ENCODE peak calls at places on chromosomes 6 and 20, in ten cellular contexts. Z, X, J, F, M, Q, H, P, B and A are unnamed samples.

GRCh38 chr20:63854766-63855362 is 6.4 kb upstream of the ABHD16B start:
- DNase-seq in X (no peak), J (no peak), M (no peak), B (no peak), Z (no peak), Q (no peak), H (no peak), P (no peak), F (no peak), A (no peak)

GRCh38 chr6:12313992-12314589 is 23.9 kb downstream of the EDN1 start:
- DNase-seq in X (no peak), H (peak; percentile 78), J (peak; percentile 5), B (no peak), P (peak; percentile 35), F (peak; percentile 48), Z (peak; percentile 95), Q (no peak), M (no peak), A (no peak)

GRCh38 chr20:49219924-49220831 is 962 bp downstream of the DDX27 start:
- DNase-seq in H (no peak), Z (no peak), M (no peak), F (no peak), Q (no peak), X (no peak), P (no peak), B (no peak), J (no peak), A (peak; percentile 45)

GRCh38 chr20:40535816-40536215 is 153.2 kb downstream of the MAFB start:
- DNase-seq in X (no peak), P (no peak), M (no peak), F (no peak), Q (no peak), H (no peak), B (no peak), Z (no peak), J (no peak), A (no peak)

GRCh38 chr6:150263765-150264415 is 104.9 kb upstream of the IYD start:
- DNase-seq in H (no peak), F (no peak), J (no peak), M (no peak), B (no peak), Z (no peak), Q (peak; percentile 56), X (no peak), P (no peak), A (no peak)

GRCh38 chr6:41273699-41274098 is 12.8 kb downstream of the TREM1 start:
- DNase-seq in H (peak; percentile 89), X (no peak), Z (no peak), M (no peak), P (no peak), B (no peak), F (no peak), J (no peak), Q (no peak), A (no peak)

GRCh38 chr6:72422126-72422680 is 199.7 kb upstream of the KCNQ5 start:
- DNase-seq in J (no peak), B (no peak), Z (no peak), P (peak; percentile 53), Q (no peak), F (no peak), H (no peak), M (no peak), X (no peak), A (no peak)

GRCh38 chr6:116221067-116221466 is 32.8 kb downstream of the TSPYL4 start:
- DNase-seq in F (no peak), M (no peak), J (no peak), H (no peak), Z (no peak), X (no peak), P (peak; percentile 15), Q (no peak), B (no peak), A (no peak)

GRCh38 chr6:291697-292505 is at the start of gene DUSP22:
- DNase-seq in P (peak; percentile 77), H (peak; percentile 97), F (peak; percentile 92), J (peak; percentile 93), M (peak; percentile 84), Q (peak; percentile 91), X (peak; percentile 98), B (peak; percentile 95), Z (peak; percentile 78), A (no peak)

GRCh38 chr6:51339728-51340127 is 521.1 kb downstream of the TFAP2B start:
- DNase-seq in H (no peak), B (no peak), X (no peak), P (no peak), Z (no peak), F (no peak), M (no peak), Q (no peak), J (no peak), A (no peak)

GRCh38 chr6:87697581-87698552 is 4.2 kb downstream of the AKIRIN2 start:
- DNase-seq in M (no peak), J (no peak), Q (no peak), H (no peak), X (no peak), P (peak; percentile 91), Z (no peak), F (no peak), B (no peak), A (peak; percentile 15)

GRCh38 chr6:140670013-140670412 is 1295.6 kb upstream of the CITED2 start:
- DNase-seq in B (no peak), Q (no peak), P (peak; percentile 58), F (no peak), X (no peak), Z (no peak), M (no peak), H (no peak), J (no peak), A (no peak)

DNA sequence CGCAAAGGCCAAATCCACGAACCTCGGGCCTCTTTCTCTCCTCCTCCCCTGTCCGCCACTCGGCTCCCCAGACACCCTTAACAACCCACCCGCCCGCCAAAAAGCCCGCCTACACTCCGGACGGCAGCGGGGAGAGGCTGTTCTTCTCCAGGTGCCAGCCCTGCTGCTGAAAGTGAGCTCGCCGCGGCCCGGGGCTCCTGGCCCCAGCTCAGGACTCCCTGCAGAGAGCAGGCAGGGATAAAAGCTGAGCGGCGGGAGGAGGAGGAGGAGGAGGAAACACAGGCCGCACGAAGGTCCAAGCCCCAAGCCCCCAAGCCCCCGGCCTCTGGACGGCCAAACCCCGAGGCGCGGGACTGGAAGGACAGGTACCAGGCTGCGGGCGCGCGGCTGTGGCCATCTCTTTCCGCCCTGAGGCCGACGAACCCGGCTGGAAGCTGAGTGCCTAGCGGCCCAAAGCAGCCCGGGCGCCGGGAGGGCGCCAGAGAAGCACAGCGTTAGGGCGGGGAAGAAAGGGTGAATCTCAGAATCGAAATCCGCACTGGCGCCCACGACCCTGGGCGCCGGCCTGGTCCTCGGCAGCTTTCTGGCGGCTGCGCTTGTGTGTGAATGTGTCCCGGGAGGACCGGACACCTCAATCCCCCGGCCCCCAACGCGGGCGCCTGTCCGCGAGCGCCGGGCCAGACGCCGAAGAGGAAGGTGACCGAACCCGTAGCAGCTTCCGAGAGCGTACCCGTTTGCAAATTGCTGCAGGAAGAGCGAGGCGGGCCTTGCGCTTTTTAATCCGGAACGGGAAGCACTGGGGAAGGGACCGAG is 3.2 kb downstream of the NRN1 start:
- DNase-seq in P (no peak), B (no peak), Z (no peak), J (no peak), M (no peak), X (no peak), Q (no peak), F (no peak), H (peak; percentile 85), A (no peak)
- TF ChIP-seq POLR2A in P (no peak), B (no peak), Z (no peak), J (no peak), M (no peak), X (no peak), Q (no peak), F (no peak), H (no peak), A (no peak)

DNA sequence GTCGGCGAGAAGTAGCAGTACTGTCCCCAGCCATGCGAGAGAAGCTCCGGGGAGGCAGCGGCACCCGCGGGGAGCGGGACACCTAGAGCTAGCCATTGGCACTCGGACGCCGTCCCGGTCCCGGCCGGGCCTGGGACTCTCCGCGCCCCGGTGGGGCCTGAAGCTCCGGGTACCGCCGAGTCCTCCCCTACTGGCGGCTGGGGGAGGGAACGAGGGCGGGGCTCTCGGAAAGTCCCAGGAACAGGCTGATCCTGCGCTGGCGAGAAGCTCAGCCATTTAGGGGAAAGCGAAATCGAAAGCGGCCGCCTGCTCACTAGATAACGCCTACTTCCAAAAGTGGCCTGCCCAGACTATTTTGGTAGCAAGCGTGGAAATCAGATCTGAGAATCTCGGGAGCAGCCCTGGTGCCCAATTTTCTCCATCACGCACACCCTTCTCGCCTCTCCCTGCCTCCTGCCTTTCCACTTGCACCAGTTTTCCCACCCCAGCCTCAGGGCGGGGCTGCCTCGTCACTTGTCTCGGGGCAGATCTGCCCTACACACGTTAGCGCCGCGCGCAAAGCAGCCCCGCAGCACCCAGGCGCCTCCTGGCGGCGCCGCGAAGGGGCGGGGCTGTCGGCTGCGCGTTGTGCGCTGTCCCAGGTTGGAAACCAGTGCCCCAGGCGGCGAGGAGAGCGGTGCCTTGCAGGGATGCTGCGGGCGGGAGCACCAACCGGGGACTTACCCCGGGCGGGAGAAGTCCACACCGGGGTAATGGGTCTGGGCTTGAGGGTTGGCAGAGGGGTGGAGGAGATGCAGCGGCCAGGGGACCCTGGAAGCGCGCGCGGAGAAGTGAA is at the start of the genes PSMB9 and TAP1:
- DNase-seq in M (peak; percentile 95), H (peak; percentile 99), Q (peak; percentile 98), X (peak; percentile 87), F (peak; percentile 96), B (peak; percentile 97), Z (peak; percentile 90), J (peak; percentile 97), P (peak; percentile 90), A (peak; percentile 96)
- TF ChIP-seq POLR2A in M (no peak), H (peak; percentile 95), Q (peak; percentile 84), X (peak; percentile 73), F (no peak), B (peak; percentile 69), Z (peak; percentile 47), J (peak; percentile 86), P (peak; percentile 41), A (peak; percentile 69)

DNA sequence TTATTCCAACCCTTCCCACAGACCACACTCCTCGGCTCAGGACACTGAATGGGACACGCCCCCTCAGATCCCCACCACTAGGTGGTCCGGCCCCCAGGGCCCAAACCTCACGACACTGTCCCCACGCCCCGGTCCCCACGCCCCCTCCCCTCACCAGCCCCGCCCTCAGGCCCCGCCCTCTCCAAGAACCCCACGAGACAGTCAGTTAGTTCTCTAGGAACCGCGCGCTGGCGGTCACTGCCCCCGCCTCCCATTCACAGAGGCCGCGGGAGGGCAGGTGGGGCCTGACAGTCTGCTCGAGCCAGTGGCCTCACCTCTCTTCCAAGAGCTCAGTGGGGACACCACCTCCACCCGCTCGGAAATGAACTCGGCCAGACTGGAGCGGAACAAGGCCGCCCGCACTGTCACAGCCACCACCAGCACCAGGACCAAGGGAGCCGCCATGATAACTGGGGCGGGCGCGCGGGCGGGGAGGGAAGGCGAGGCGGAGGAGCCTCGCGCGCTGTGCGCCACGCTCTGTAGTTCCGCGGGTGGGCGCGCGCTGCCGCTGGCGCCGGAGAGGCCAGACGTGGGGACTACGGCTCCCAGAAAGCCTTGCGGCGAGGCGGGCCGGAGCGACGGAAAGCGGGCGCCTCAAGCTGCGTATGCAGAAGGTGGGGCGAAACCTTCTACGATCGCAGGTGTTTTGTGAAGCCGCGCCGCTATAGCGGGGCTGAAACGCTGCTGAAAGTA is at the start of gene PIGU:
- DNase-seq in P (peak; percentile 92), B (peak; percentile 96), Q (peak; percentile 97), H (peak; percentile 97), J (peak; percentile 96), M (peak; percentile 92), X (peak; percentile 84), Z (peak; percentile 96), F (peak; percentile 97), A (peak; percentile 96)
- TF ChIP-seq POLR2A in P (peak; percentile 43), B (no peak), Q (peak; percentile 1), H (no peak), J (peak; percentile 73), M (no peak), X (peak; percentile 37), Z (peak; percentile 67), F (no peak), A (peak; percentile 75)

GRCh38 chr6:6678185-6678671 is 89.7 kb downstream of the LY86 start:
- DNase-seq in Q (peak; percentile 46), J (no peak), X (peak; percentile 50), P (peak; percentile 69), Z (peak; percentile 74), H (no peak), M (no peak), F (no peak), B (no peak), A (peak; percentile 69)
- TF ChIP-seq POLR2A in Q (no peak), J (no peak), X (no peak), P (no peak), Z (no peak), H (no peak), M (no peak), F (no peak), B (no peak), A (no peak)